ENCODE peak calls at places on chromosomes 12 and 14, in four cellular contexts. P, Q, S and J are unnamed samples.

GRCh38 chr12:64137117-64137516 is 85.0 kb downstream of the KICS2 start:
- DNase-seq in P (no peak), Q (no peak), S (no peak), J (no peak)

GRCh38 chr12:25200703-25201102 is 5.7 kb downstream of the ETFRF1 start:
- DNase-seq in P (no peak), Q (no peak), S (no peak), J (no peak)

GRCh38 chr14:86672071-86672470 is 1142.1 kb downstream of the FLRT2 start:
- DNase-seq in P (no peak), Q (no peak), S (no peak), J (no peak)

GRCh38 chr12:64181504-64182291 is 40.4 kb downstream of the KICS2 start:
- DNase-seq in P (no peak), Q (no peak), S (no peak), J (no peak)

GRCh38 chr12:116821291-116821690 is 60.0 kb downstream of the HRK start:
- DNase-seq in P (no peak), Q (no peak), S (peak), J (no peak)

GRCh38 chr12:55797068-55797467 is 20.5 kb downstream of the SARNP start:
- DNase-seq in P (no peak), Q (no peak), S (no peak), J (no peak)

GRCh38 chr12:42237052-42237852 is 796 bp downstream of the YAF2 start:
- DNase-seq in P (peak), Q (peak), S (peak), J (peak)

GRCh38 chr12:121537814-121538698 is 42.8 kb downstream of the KDM2B start:
- DNase-seq in P (no peak), Q (no peak), S (no peak), J (no peak)

GRCh38 chr12:46271846-46272245 is 3.0 kb upstream of the SLC38A1 start:
- DNase-seq in P (no peak), Q (no peak), S (no peak), J (no peak)

GRCh38 chr12:132560831-132561783 is 49.3 kb downstream of the LRCOL1 start:
- DNase-seq in P (peak), Q (peak), S (peak), J (no peak)

GRCh38 chr14:23827100-23827892 is 126.3 kb upstream of the DHRS4 start:
- DNase-seq in P (no peak), Q (no peak), S (no peak), J (no peak)

GRCh38 chr14:81952917-81953316 is 419.3 kb upstream of the SEL1L start:
- DNase-seq in P (no peak), Q (no peak), S (no peak), J (no peak)

GRCh38 chr14:68733086-68733621 is 59.7 kb downstream of the ZFP36L1 start:
- DNase-seq in P (no peak), Q (peak), S (no peak), J (no peak)

GRCh38 chr12:6089041-6089823 is 35.2 kb downstream of the VWF start:
- DNase-seq in P (no peak), Q (no peak), S (peak), J (no peak)

GRCh38 chr14:31271648-31272047 is 64.1 kb upstream of the HECTD1 start:
- DNase-seq in P (no peak), Q (no peak), S (no peak), J (no peak)

GRCh38 chr12:95248604-95249355 is 31.2 kb downstream of the VEZT start:
- DNase-seq in P (no peak), Q (no peak), S (no peak), J (no peak)

GRCh38 chr14:25009891-25010290 is 40.1 kb downstream of the STXBP6 start:
- DNase-seq in P (no peak), Q (no peak), S (no peak), J (no peak)

GRCh38 chr12:42325776-42326465 is at the start of the genes PPHLN1 and ZCRB1:
- DNase-seq in P (peak), Q (no peak), S (peak), J (peak)

GRCh38 chr12:10363922-10364838 is 25.7 kb downstream of the KLRK1 start:
- DNase-seq in P (no peak), Q (peak), S (peak), J (no peak)

GRCh38 chr14:23061995-23062394 is 4.7 kb upstream of the CDH24 start:
- DNase-seq in P (no peak), Q (no peak), S (no peak), J (peak)

GRCh38 chr12:73221398-73221797 is 949.2 kb downstream of the TRHDE start:
- DNase-seq in P (no peak), Q (no peak), S (no peak), J (no peak)

GRCh38 chr12:70243510-70244331 is 488 bp downstream of the CNOT2 start:
- DNase-seq in P (peak), Q (no peak), S (peak), J (peak)

GRCh38 chr12:112524676-112525425 is 106.1 kb downstream of the PTPN11 start:
- DNase-seq in P (no peak), Q (no peak), S (peak), J (no peak)

GRCh38 chr12:108849653-108850052 is 7.7 kb downstream of the SSH1 start:
- DNase-seq in P (no peak), Q (no peak), S (peak), J (no peak)

GRCh38 chr12:107504503-107504885 is 181.1 kb upstream of the PWP1 start:
- DNase-seq in P (no peak), Q (no peak), S (no peak), J (no peak)

GRCh38 chr14:76937181-76938091 is 91.1 kb downstream of the IRF2BPL start:
- DNase-seq in P (no peak), Q (no peak), S (no peak), J (no peak)

GRCh38 chr12:108691995-108692808 is 39.1 kb downstream of the CORO1C start:
- DNase-seq in P (no peak), Q (no peak), S (no peak), J (no peak)

GRCh38 chr14:35339761-35340406 is 47.7 kb downstream of the PSMA6 start:
- DNase-seq in P (no peak), Q (no peak), S (peak), J (no peak)

GRCh38 chr12:27331299-27331926 is 1.2 kb upstream of the BMAL2 start:
- DNase-seq in P (no peak), Q (peak), S (no peak), J (no peak)

GRCh38 chr12:27334052-27334720 is 1.6 kb downstream of the BMAL2 start:
- DNase-seq in P (no peak), Q (no peak), S (no peak), J (no peak)

GRCh38 chr12:27333311-27334009 is 824 bp downstream of the BMAL2 start:
- DNase-seq in P (no peak), Q (no peak), S (peak), J (no peak)

GRCh38 chr12:27331927-27332324 is 710 bp upstream of the BMAL2 start:
- DNase-seq in P (no peak), Q (no peak), S (no peak), J (no peak)

GRCh38 chr12:27332407-27333310 is at the start of gene BMAL2:
- DNase-seq in P (peak), Q (no peak), S (peak), J (no peak)
- TF ChIP-seq POLR2AphosphoS5 in P (peak), Q (peak), S (no peak), J (no peak)

DNA sequence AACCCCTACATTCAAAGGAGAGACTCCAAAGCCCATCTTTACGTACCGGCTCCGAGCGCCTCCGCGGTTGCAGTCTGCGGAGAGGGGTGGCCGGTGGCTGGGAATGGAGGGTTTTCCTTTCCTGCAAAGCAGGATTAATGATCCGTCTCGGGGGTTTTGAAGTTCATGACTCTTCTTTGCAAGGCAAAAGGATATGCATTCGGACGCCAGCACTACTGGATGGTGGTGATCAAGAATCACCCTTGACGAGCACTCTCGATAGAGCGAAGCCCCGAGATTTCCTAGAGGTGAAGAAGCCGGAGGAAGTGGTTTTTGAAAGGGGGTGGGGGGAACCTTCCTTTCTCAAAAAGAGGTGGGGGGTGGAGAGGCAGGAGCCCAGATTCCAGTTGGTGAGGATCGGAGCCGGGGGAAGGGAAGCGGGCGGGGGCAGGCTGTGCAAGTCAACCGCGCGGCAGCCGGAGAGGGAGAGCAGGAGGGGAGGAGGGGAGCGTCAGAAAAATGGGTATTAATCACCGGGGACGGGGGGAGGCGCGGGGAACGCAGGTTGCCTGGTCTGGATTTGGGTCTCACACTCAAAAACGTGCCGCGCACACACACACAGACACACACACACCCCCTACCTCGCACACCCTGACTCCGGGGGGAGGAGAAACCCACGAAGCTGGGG is at the start of gene GRIN2B:
- DNase-seq in P (no peak), Q (no peak), S (no peak), J (no peak)
- TF ChIP-seq POLR2AphosphoS5 in P (no peak), Q (no peak), S (no peak), J (no peak)

DNA sequence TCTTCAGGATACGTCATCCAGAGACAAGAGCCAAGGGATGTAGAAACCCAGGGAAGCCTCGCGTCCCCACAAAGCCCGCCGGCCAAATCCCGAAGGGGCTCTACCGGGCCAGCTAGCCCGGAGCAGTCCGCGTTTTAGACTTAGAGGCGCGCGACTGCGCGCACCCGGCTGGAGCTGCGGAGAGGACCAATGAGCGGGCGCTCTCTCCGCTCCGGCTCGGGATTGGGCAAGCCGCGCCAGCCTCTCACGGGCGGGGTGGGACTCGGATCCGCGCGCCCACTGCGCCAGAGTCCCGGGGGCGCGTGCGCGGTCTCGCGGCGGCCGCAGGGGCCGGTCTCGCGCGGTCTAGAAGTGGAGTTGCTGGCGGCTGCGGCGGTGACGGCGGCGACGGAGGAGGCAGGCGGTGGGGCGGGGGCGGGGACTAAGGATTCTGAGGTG is 238 bp upstream of the PALS1 start:
- DNase-seq in P (peak), Q (peak), S (peak), J (peak)
- TF ChIP-seq POLR2AphosphoS5 in P (peak), Q (no peak), S (no peak), J (peak)

DNA sequence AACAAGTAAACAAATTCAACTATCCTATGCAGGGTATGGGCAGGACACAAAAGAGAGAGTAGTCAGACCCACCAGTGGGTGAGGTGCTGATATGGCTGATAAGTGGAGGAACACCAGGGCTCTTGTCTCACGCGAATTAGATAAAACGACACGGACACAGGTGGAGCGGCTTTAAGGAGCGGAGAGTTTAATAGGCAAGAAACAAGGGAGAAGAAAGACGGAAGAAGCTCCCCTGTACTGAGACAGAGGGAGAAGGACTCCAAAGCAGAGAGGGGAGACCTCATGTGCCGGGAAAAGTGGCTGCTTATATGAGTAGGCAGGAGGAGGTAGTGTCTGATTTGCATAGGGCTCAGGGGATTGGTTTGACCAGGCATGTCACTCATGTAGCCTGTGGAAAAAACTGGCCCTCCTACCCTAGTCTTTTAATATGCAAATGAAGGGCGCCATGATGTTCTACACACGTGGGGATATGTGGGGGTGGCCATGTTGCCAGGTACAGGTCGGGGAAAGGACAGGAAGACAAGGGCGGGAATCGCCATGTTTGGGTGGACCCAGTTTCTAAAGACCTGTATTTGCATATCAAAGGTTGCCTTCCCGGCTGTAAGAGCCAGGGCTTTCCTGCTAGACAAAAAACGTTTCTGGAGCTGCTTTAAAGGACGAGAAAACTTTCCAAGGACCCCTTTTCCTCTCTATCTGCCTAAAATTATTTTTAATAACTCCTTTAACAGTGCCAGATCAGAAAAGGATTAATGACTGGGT is 28.8 kb downstream of the RPGRIP1 start:
- DNase-seq in P (peak), Q (peak), S (peak), J (peak)
- TF ChIP-seq POLR2AphosphoS5 in P (peak), Q (peak), S (no peak), J (peak)

GRCh38 chr14:64720190-64720589 is 16.0 kb downstream of the PLEKHG3 start:
- DNase-seq in P (no peak), Q (no peak), S (no peak), J (peak)

GRCh38 chr14:64719601-64720000 is 15.4 kb downstream of the PLEKHG3 start:
- DNase-seq in P (no peak), Q (no peak), S (no peak), J (no peak)

GRCh38 chr14:64715628-64716412 is 11.6 kb downstream of the PLEKHG3 start:
- DNase-seq in P (no peak), Q (no peak), S (no peak), J (no peak)

GRCh38 chr14:64718762-64719161 is 14.5 kb downstream of the PLEKHG3 start:
- DNase-seq in P (no peak), Q (no peak), S (no peak), J (no peak)

GRCh38 chr14:64717870-64718269 is 13.6 kb downstream of the PLEKHG3 start:
- DNase-seq in P (no peak), Q (no peak), S (no peak), J (peak)
- TF ChIP-seq POLR2AphosphoS5 in P (no peak), Q (no peak), S (no peak), J (no peak)

GRCh38 chr14:58638231-58639205 is 756 bp downstream of the DACT1 start:
- DNase-seq in P (peak), Q (no peak), S (peak), J (no peak)

GRCh38 chr14:58641509-58641908 is 3.7 kb downstream of the DACT1 start:
- DNase-seq in P (no peak), Q (no peak), S (no peak), J (no peak)

GRCh38 chr14:58640959-58641358 is 3.2 kb downstream of the DACT1 start:
- DNase-seq in P (no peak), Q (no peak), S (no peak), J (no peak)

GRCh38 chr14:58637391-58638230 is at the start of gene DACT1:
- DNase-seq in P (peak), Q (no peak), S (peak), J (no peak)

GRCh38 chr14:58639842-58640484 is 2.2 kb downstream of the DACT1 start:
- DNase-seq in P (no peak), Q (peak), S (no peak), J (no peak)
- TF ChIP-seq POLR2AphosphoS5 in P (no peak), Q (no peak), S (no peak), J (no peak)

GRCh38 chr14:89225607-89226006 is 191.4 kb downstream of the FOXN3 start:
- DNase-seq in P (no peak), Q (no peak), S (no peak), J (no peak)

GRCh38 chr14:89215166-89215940 is 201.7 kb downstream of the FOXN3 start:
- DNase-seq in P (no peak), Q (no peak), S (no peak), J (no peak)

GRCh38 chr14:89219056-89219455 is 198.0 kb downstream of the FOXN3 start:
- DNase-seq in P (no peak), Q (no peak), S (no peak), J (no peak)

GRCh38 chr14:89217876-89218275 is 199.2 kb downstream of the FOXN3 start:
- DNase-seq in P (no peak), Q (no peak), S (no peak), J (no peak)

GRCh38 chr14:89221109-89221508 is 195.9 kb downstream of the FOXN3 start:
- DNase-seq in P (no peak), Q (no peak), S (no peak), J (no peak)
- TF ChIP-seq POLR2AphosphoS5 in P (no peak), Q (no peak), S (no peak), J (no peak)

DNA sequence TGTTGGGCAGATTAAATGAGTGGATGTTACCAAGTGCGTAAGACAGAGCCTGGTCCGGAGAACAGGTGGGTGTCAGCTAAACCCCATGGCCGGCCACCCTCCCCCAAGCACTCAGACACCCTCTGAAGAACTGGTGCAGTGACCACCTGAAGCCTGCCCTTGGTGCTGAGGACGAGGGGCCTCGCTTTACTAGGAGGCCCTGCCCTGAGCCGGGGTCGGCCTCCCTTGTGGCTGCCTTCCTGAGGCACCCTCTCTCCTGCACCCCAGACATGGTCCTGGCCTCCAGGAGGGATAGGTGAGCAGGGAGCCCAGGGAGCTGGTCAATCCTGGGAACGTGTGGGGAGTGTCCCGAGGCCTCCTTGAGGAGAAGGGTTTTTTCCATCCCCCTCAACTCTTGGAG is 4.9 kb upstream of the KIF26A start:
- DNase-seq in P (no peak), Q (no peak), S (peak), J (no peak)
- TF ChIP-seq POLR2AphosphoS5 in P (no peak), Q (no peak), S (no peak), J (no peak)

GRCh38 chr12:103848132-103848531 is 7.1 kb upstream of the NT5DC3 start:
- DNase-seq in P (no peak), Q (no peak), S (no peak), J (no peak)
- TF ChIP-seq POLR2AphosphoS5 in P (no peak), Q (no peak), S (no peak), J (no peak)